ENCODE peak calls at places on chromosome 3, in ten cellular contexts. One of them, this sample, is unnamed.

GRCh38 chr3:156149781-156150375 is 29.5 kb downstream of the KCNAB1 start:
- DNase-seq in AG09319: no peak
- DNase-seq in PC-9: no peak
- DNase-seq in AG10803: peak
- DNase-seq in endodermal cell: no peak
- DNase-seq in Caco-2: no peak
- DNase-seq in upper lobe of right lung: no peak
- DNase-seq in AG09309: no peak
- DNase-seq in nephron progenitor cell: no peak
- DNase-seq in ovary: no peak
- DNase-seq in this sample: no peak

GRCh38 chr3:1196997-1197396 is 104.2 kb downstream of the CNTN6 start:
- DNase-seq in AG09319: no peak
- DNase-seq in PC-9: no peak
- DNase-seq in AG10803: no peak
- DNase-seq in endodermal cell: no peak
- DNase-seq in Caco-2: no peak
- DNase-seq in upper lobe of right lung: no peak
- DNase-seq in AG09309: no peak
- DNase-seq in nephron progenitor cell: no peak
- DNase-seq in ovary: no peak
- DNase-seq in this sample: no peak

GRCh38 chr3:185270262-185270955 is 16.6 kb upstream of the EHHADH start:
- DNase-seq in AG09319: no peak
- DNase-seq in PC-9: no peak
- DNase-seq in AG10803: peak
- DNase-seq in endodermal cell: peak
- DNase-seq in Caco-2: peak
- DNase-seq in upper lobe of right lung: no peak
- DNase-seq in AG09309: no peak
- DNase-seq in nephron progenitor cell: peak
- DNase-seq in ovary: no peak
- DNase-seq in this sample: peak

GRCh38 chr3:194489736-194490612 is 3.2 kb upstream of the ATP13A3 start:
- DNase-seq in AG09319: no peak
- DNase-seq in PC-9: no peak
- DNase-seq in AG10803: peak
- DNase-seq in endodermal cell: no peak
- DNase-seq in Caco-2: no peak
- DNase-seq in upper lobe of right lung: no peak
- DNase-seq in AG09309: no peak
- DNase-seq in nephron progenitor cell: no peak
- DNase-seq in ovary: no peak
- DNase-seq in this sample: no peak

GRCh38 chr3:183298708-183299153 is 45.7 kb downstream of the B3GNT5 start:
- DNase-seq in AG09319: peak
- DNase-seq in PC-9: no peak
- DNase-seq in AG10803: peak
- DNase-seq in endodermal cell: peak
- DNase-seq in Caco-2: no peak
- DNase-seq in upper lobe of right lung: peak
- DNase-seq in AG09309: peak
- DNase-seq in nephron progenitor cell: peak
- DNase-seq in ovary: no peak
- DNase-seq in this sample: peak

GRCh38 chr3:158103131-158103955 is 2.9 kb downstream of the SHOX2 start:
- DNase-seq in AG09319: no peak
- DNase-seq in PC-9: no peak
- DNase-seq in AG10803: peak
- DNase-seq in endodermal cell: peak
- DNase-seq in Caco-2: no peak
- DNase-seq in upper lobe of right lung: peak
- DNase-seq in AG09309: no peak
- DNase-seq in nephron progenitor cell: peak
- DNase-seq in ovary: no peak
- DNase-seq in this sample: peak

GRCh38 chr3:123335007-123335670 is 113.8 kb downstream of the ADCY5 start:
- DNase-seq in AG09319: no peak
- DNase-seq in PC-9: no peak
- DNase-seq in AG10803: no peak
- DNase-seq in endodermal cell: no peak
- DNase-seq in Caco-2: no peak
- DNase-seq in upper lobe of right lung: peak
- DNase-seq in AG09309: no peak
- DNase-seq in nephron progenitor cell: no peak
- DNase-seq in ovary: no peak
- DNase-seq in this sample: no peak

GRCh38 chr3:195896361-195897080 is 11.8 kb downstream of the TNK2 start:
- DNase-seq in AG09319: no peak
- DNase-seq in PC-9: peak
- DNase-seq in AG10803: peak
- DNase-seq in endodermal cell: peak
- DNase-seq in Caco-2: no peak
- DNase-seq in upper lobe of right lung: no peak
- DNase-seq in AG09309: peak
- DNase-seq in nephron progenitor cell: no peak
- DNase-seq in ovary: peak
- DNase-seq in this sample: no peak

GRCh38 chr3:5017953-5018531 is 38.8 kb downstream of the BHLHE40 start:
- DNase-seq in AG09319: peak
- DNase-seq in PC-9: peak
- DNase-seq in AG10803: peak
- DNase-seq in endodermal cell: peak
- DNase-seq in Caco-2: no peak
- DNase-seq in upper lobe of right lung: peak
- DNase-seq in AG09309: no peak
- DNase-seq in nephron progenitor cell: no peak
- DNase-seq in ovary: no peak
- DNase-seq in this sample: peak

GRCh38 chr3:151403246-151403645 is 18.7 kb upstream of the P2RY12 start:
- DNase-seq in AG09319: peak
- DNase-seq in PC-9: no peak
- DNase-seq in AG10803: peak
- DNase-seq in endodermal cell: no peak
- DNase-seq in Caco-2: no peak
- DNase-seq in upper lobe of right lung: no peak
- DNase-seq in AG09309: peak
- DNase-seq in nephron progenitor cell: no peak
- DNase-seq in ovary: no peak
- DNase-seq in this sample: no peak

GRCh38 chr3:194148383-194148782 is 12.4 kb downstream of the HES1 start:
- DNase-seq in AG09319: no peak
- DNase-seq in PC-9: no peak
- DNase-seq in AG10803: no peak
- DNase-seq in endodermal cell: no peak
- DNase-seq in Caco-2: no peak
- DNase-seq in upper lobe of right lung: no peak
- DNase-seq in AG09309: no peak
- DNase-seq in nephron progenitor cell: no peak
- DNase-seq in ovary: peak
- DNase-seq in this sample: no peak

GRCh38 chr3:53196575-53197407 is 35.8 kb downstream of the PRKCD start:
- DNase-seq in AG09319: no peak
- DNase-seq in PC-9: peak
- DNase-seq in AG10803: peak
- DNase-seq in endodermal cell: peak
- DNase-seq in Caco-2: no peak
- DNase-seq in upper lobe of right lung: no peak
- DNase-seq in AG09309: no peak
- DNase-seq in nephron progenitor cell: peak
- DNase-seq in ovary: no peak
- DNase-seq in this sample: no peak

GRCh38 chr3:169545606-169546005 is 117.9 kb downstream of the MECOM start:
- DNase-seq in AG09319: no peak
- DNase-seq in PC-9: no peak
- DNase-seq in AG10803: no peak
- DNase-seq in endodermal cell: no peak
- DNase-seq in Caco-2: no peak
- DNase-seq in upper lobe of right lung: no peak
- DNase-seq in AG09309: no peak
- DNase-seq in nephron progenitor cell: no peak
- DNase-seq in ovary: no peak
- DNase-seq in this sample: no peak

GRCh38 chr3:148950806-148951205 is 40.5 kb upstream of the GYG1 start:
- DNase-seq in AG09319: no peak
- DNase-seq in PC-9: no peak
- DNase-seq in AG10803: no peak
- DNase-seq in endodermal cell: no peak
- DNase-seq in Caco-2: no peak
- DNase-seq in upper lobe of right lung: no peak
- DNase-seq in AG09309: no peak
- DNase-seq in nephron progenitor cell: no peak
- DNase-seq in ovary: no peak
- DNase-seq in this sample: no peak
- TF ChIP-seq CTCF in AG09319: peak
- TF ChIP-seq CTCF in PC-9: peak
- TF ChIP-seq CTCF in AG10803: peak
- TF ChIP-seq CTCF in endodermal cell: peak
- TF ChIP-seq CTCF in Caco-2: no peak
- TF ChIP-seq CTCF in upper lobe of right lung: peak
- TF ChIP-seq CTCF in AG09309: peak
- TF ChIP-seq CTCF in nephron progenitor cell: no peak
- TF ChIP-seq CTCF in ovary: no peak
- TF ChIP-seq CTCF in this sample: peak

DNA sequence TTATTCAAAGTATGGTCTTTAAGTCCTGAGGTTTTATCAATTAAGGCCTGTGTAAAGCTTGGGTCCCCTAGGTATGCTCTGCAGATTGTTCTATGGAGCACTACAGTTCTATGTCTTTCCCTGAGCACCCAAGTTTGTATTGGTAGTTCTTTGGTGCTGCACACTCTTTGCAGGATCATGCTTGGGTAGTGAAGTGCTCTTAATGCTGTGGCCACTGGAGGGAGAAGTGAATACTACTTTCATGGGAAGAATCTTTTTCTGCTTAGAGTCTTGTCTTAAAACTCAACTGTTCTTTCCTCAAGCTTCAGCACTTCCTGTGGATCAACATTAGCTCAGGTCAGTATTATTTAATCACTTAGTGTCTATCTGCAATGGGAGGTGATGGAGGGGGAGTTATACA is 93.6 kb upstream of the CFAP20DC start:
- DNase-seq in AG09319: no peak
- DNase-seq in PC-9: no peak
- DNase-seq in AG10803: no peak
- DNase-seq in endodermal cell: no peak
- DNase-seq in Caco-2: no peak
- DNase-seq in upper lobe of right lung: no peak
- DNase-seq in AG09309: no peak
- DNase-seq in nephron progenitor cell: no peak
- DNase-seq in ovary: no peak
- DNase-seq in this sample: no peak
- TF ChIP-seq CTCF in AG09319: no peak
- TF ChIP-seq CTCF in PC-9: no peak
- TF ChIP-seq CTCF in AG10803: peak
- TF ChIP-seq CTCF in endodermal cell: peak
- TF ChIP-seq CTCF in Caco-2: no peak
- TF ChIP-seq CTCF in upper lobe of right lung: no peak
- TF ChIP-seq CTCF in AG09309: peak
- TF ChIP-seq CTCF in nephron progenitor cell: peak
- TF ChIP-seq CTCF in ovary: no peak
- TF ChIP-seq CTCF in this sample: no peak

DNA sequence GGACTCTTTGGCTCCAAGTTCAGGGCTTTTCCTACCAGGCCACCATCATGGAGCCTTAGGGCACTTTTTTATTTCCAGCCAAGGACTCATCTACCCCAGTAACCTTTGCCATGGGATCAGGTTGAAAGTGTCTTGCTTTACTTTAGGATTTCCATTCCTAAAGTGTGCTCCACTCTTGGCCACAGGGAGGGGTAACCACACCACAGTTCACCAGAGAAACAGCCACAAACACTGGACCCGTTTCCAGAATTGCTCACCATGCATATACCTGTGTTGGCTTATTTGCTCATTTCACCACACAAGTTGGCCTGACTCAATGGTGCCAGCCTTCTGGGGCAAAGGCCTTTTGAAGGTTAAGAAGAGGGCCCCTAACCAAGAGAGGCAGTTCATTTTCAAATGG is 70.6 kb upstream of the RAD18 start:
- DNase-seq in AG09319: no peak
- DNase-seq in PC-9: no peak
- DNase-seq in AG10803: no peak
- DNase-seq in endodermal cell: no peak
- DNase-seq in Caco-2: peak
- DNase-seq in upper lobe of right lung: no peak
- DNase-seq in AG09309: no peak
- DNase-seq in nephron progenitor cell: no peak
- DNase-seq in ovary: no peak
- DNase-seq in this sample: no peak
- TF ChIP-seq CTCF in AG09319: no peak
- TF ChIP-seq CTCF in PC-9: no peak
- TF ChIP-seq CTCF in AG10803: no peak
- TF ChIP-seq CTCF in endodermal cell: peak
- TF ChIP-seq CTCF in Caco-2: peak
- TF ChIP-seq CTCF in upper lobe of right lung: no peak
- TF ChIP-seq CTCF in AG09309: no peak
- TF ChIP-seq CTCF in nephron progenitor cell: no peak
- TF ChIP-seq CTCF in ovary: no peak
- TF ChIP-seq CTCF in this sample: no peak

GRCh38 chr3:114958930-114959329 is 188.2 kb downstream of the ZBTB20 start:
- DNase-seq in AG09319: no peak
- DNase-seq in PC-9: no peak
- DNase-seq in AG10803: no peak
- DNase-seq in endodermal cell: no peak
- DNase-seq in Caco-2: no peak
- DNase-seq in upper lobe of right lung: no peak
- DNase-seq in AG09309: no peak
- DNase-seq in nephron progenitor cell: no peak
- DNase-seq in ovary: no peak
- DNase-seq in this sample: no peak
- TF ChIP-seq CTCF in AG09319: no peak
- TF ChIP-seq CTCF in PC-9: no peak
- TF ChIP-seq CTCF in AG10803: no peak
- TF ChIP-seq CTCF in endodermal cell: no peak
- TF ChIP-seq CTCF in Caco-2: no peak
- TF ChIP-seq CTCF in upper lobe of right lung: no peak
- TF ChIP-seq CTCF in AG09309: no peak
- TF ChIP-seq CTCF in nephron progenitor cell: no peak
- TF ChIP-seq CTCF in ovary: no peak
- TF ChIP-seq CTCF in this sample: no peak

GRCh38 chr3:181278468-181279238 is 289.1 kb upstream of the DNAJC19 start:
- DNase-seq in AG09319: no peak
- DNase-seq in PC-9: no peak
- DNase-seq in AG10803: no peak
- DNase-seq in endodermal cell: no peak
- DNase-seq in Caco-2: no peak
- DNase-seq in upper lobe of right lung: no peak
- DNase-seq in AG09309: no peak
- DNase-seq in nephron progenitor cell: no peak
- DNase-seq in ovary: no peak
- DNase-seq in this sample: no peak
- TF ChIP-seq CTCF in AG09319: peak
- TF ChIP-seq CTCF in PC-9: peak
- TF ChIP-seq CTCF in AG10803: no peak
- TF ChIP-seq CTCF in endodermal cell: peak
- TF ChIP-seq CTCF in Caco-2: peak
- TF ChIP-seq CTCF in upper lobe of right lung: peak
- TF ChIP-seq CTCF in AG09309: no peak
- TF ChIP-seq CTCF in nephron progenitor cell: peak
- TF ChIP-seq CTCF in ovary: no peak
- TF ChIP-seq CTCF in this sample: no peak

This sample was measured in Calu3.